ENCODE peak calls at places on chromosomes 7 and 10, in nine cellular contexts. V is EL; A is germinal center; H is hypothalamus; L is B cell; X is OCI-M1; Z is substantia nigra; M is activated naive CD4-positive, alpha-beta T cell; Y is aorta. F is an unnamed sample.

GRCh38 chr7:74479066-74479781 is 25.5 kb downstream of the GTF2IRD1 start:
- DNase-seq in V (peak; percentile 41), A (no peak), H (no peak), L (no peak), X (peak; percentile 51), Z (no peak), M (no peak), Y (peak; percentile 79), F (no peak)

GRCh38 chr10:90652519-90652918 is 205.3 kb downstream of the HTR7 start:
- DNase-seq in V (no peak), A (no peak), H (no peak), L (no peak), X (peak; percentile 48), Z (no peak), M (no peak), Y (no peak), F (no peak)

GRCh38 chr10:47013469-47014169 is 102.4 kb downstream of the PTPN20 start:
- DNase-seq in V (no peak), A (no peak), H (no peak), L (no peak), X (no peak), Z (no peak), M (no peak), Y (peak; percentile 70), F (no peak)

GRCh38 chr10:88984525-88984924 is 6.1 kb upstream of the FAS start:
- DNase-seq in V (no peak), A (no peak), H (no peak), L (no peak), X (no peak), Z (no peak), M (no peak), Y (no peak), F (no peak)

GRCh38 chr7:17651296-17651695 is 289.0 kb downstream of the SNX13 start:
- DNase-seq in V (no peak), A (no peak), H (no peak), L (no peak), X (no peak), Z (no peak), M (no peak), Y (no peak), F (no peak)

GRCh38 chr10:24272374-24272773 is 63.4 kb downstream of the KIAA1217 start:
- DNase-seq in V (peak; percentile 44), A (no peak), H (no peak), L (no peak), X (no peak), Z (no peak), M (no peak), Y (no peak), F (no peak)

GRCh38 chr7:26534649-26535482 is 243.2 kb downstream of the SNX10 start:
- DNase-seq in V (no peak), A (no peak), H (no peak), L (no peak), X (no peak), Z (no peak), M (no peak), Y (no peak), F (no peak)

GRCh38 chr10:102113956-102114857 is 6.0 kb downstream of the LDB1 start:
- DNase-seq in V (peak; percentile 35), A (no peak), H (no peak), L (no peak), X (peak; percentile 51), Z (no peak), M (no peak), Y (peak; percentile 81), F (no peak)

GRCh38 chr7:47045592-47045991 is 536.3 kb downstream of the TNS3 start:
- DNase-seq in V (peak; percentile 4), A (no peak), H (no peak), L (no peak), X (no peak), Z (no peak), M (no peak), Y (no peak), F (no peak)

GRCh38 chr7:44608916-44609648 is 2.7 kb downstream of the OGDH start:
- DNase-seq in V (peak; percentile 70), A (no peak), H (no peak), L (no peak), X (no peak), Z (no peak), M (no peak), Y (no peak), F (no peak)

GRCh38 chr7:35777121-35777520 is 23.7 kb upstream of the SEPTIN7 start:
- DNase-seq in V (no peak), A (no peak), H (no peak), L (no peak), X (no peak), Z (no peak), M (no peak), Y (no peak), F (no peak)

GRCh38 chr7:55048221-55048859 is 29.5 kb downstream of the EGFR start:
- DNase-seq in V (no peak), A (no peak), H (no peak), L (no peak), X (no peak), Z (no peak), M (no peak), Y (no peak), F (no peak)

GRCh38 chr7:48962821-48963505 is 38.6 kb downstream of the CDC14C start:
- DNase-seq in V (no peak), A (no peak), H (no peak), L (no peak), X (no peak), Z (no peak), M (no peak), Y (no peak), F (no peak)

GRCh38 chr7:22387583-22387982 is 30.6 kb upstream of the RAPGEF5 start:
- DNase-seq in V (peak; percentile 24), A (no peak), H (no peak), L (no peak), X (no peak), Z (no peak), M (no peak), Y (no peak), F (no peak)

GRCh38 chr7:143299840-143300239 is 11.7 kb downstream of the CASP2 start:
- DNase-seq in V (no peak), A (peak; percentile 45), H (no peak), L (no peak), X (no peak), Z (no peak), M (peak; percentile 55), Y (no peak), F (no peak)

GRCh38 chr7:19587291-19587690 is 121.5 kb downstream of the POLR1F start:
- DNase-seq in V (peak; percentile 4), A (no peak), H (no peak), L (no peak), X (peak; percentile 1), Z (no peak), M (no peak), Y (no peak), F (no peak)

GRCh38 chr10:106440767-106441166 is 723.7 kb downstream of the SORCS1 start:
- DNase-seq in V (no peak), A (no peak), H (no peak), L (no peak), X (no peak), Z (no peak), M (no peak), Y (no peak), F (no peak)

GRCh38 chr7:102439963-102440795 is 6.8 kb downstream of the ORAI2 start:
- DNase-seq in V (peak; percentile 89), A (no peak), H (no peak), L (no peak), X (no peak), Z (no peak), M (no peak), Y (no peak), F (no peak)

GRCh38 chr10:89793649-89794254 is 92.4 kb downstream of the KIF20B start:
- DNase-seq in V (peak; percentile 70), A (peak; percentile 69), H (no peak), L (peak; percentile 69), X (peak; percentile 86), Z (no peak), M (no peak), Y (no peak), F (peak; percentile 36)

GRCh38 chr7:75039166-75039565 is 34.4 kb downstream of the RCC1L start:
- DNase-seq in V (peak; percentile 37), A (no peak), H (no peak), L (no peak), X (no peak), Z (no peak), M (no peak), Y (no peak), F (no peak)

GRCh38 chr7:123285076-123285700 is 85.4 kb upstream of the SLC13A1 start:
- DNase-seq in V (no peak), A (no peak), H (no peak), L (no peak), X (no peak), Z (no peak), M (no peak), Y (no peak), F (no peak)

GRCh38 chr7:107857541-107857912 is 33.5 kb upstream of the DLD start:
- DNase-seq in V (peak; percentile 54), A (no peak), H (no peak), L (no peak), X (no peak), Z (no peak), M (no peak), Y (no peak), F (no peak)

GRCh38 chr10:60952846-60953220 is 8.8 kb upstream of the RHOBTB1 start:
- DNase-seq in V (no peak), A (no peak), H (no peak), L (no peak), X (no peak), Z (no peak), M (no peak), Y (no peak), F (no peak)

GRCh38 chr10:113644185-113645120 is 19.4 kb downstream of the NRAP start:
- DNase-seq in V (peak; percentile 56), A (no peak), H (no peak), L (no peak), X (no peak), Z (no peak), M (no peak), Y (no peak), F (no peak)

GRCh38 chr7:44121761-44122420 is 1.5 kb downstream of the POLD2 start:
- DNase-seq in V (no peak), A (no peak), H (no peak), L (no peak), X (no peak), Z (no peak), M (no peak), Y (no peak), F (no peak)

GRCh38 chr7:29091722-29092121 is 54.6 kb downstream of the CPVL start:
- DNase-seq in V (peak; percentile 14), A (peak; percentile 64), H (no peak), L (no peak), X (no peak), Z (no peak), M (no peak), Y (no peak), F (peak; percentile 48)

GRCh38 chr7:37208528-37208927 is 240.1 kb downstream of the ELMO1 start:
- DNase-seq in V (peak; percentile 14), A (peak; percentile 21), H (no peak), L (peak; percentile 49), X (peak; percentile 82), Z (no peak), M (peak; percentile 4), Y (no peak), F (peak; percentile 25)

GRCh38 chr10:31599626-31600504 is 280.8 kb downstream of the ZEB1 start:
- DNase-seq in V (no peak), A (no peak), H (no peak), L (no peak), X (peak; percentile 15), Z (no peak), M (no peak), Y (no peak), F (no peak)

GRCh38 chr10:87594864-87595263 is 64.8 kb upstream of the PAPSS2 start:
- DNase-seq in V (no peak), A (no peak), H (no peak), L (no peak), X (no peak), Z (no peak), M (no peak), Y (no peak), F (no peak)

F was measured in GM19239.